ENCODE peak calls at places on chromosomes 16 and 17, in four cellular contexts. W is GM12878, T is K562, M is HepG2. U is an unnamed sample.

GRCh38 chr17:82817947-82818346 is 21.9 kb downstream of the ZNF750 start:
- DNase-seq in T (no peak), M (no peak), W (no peak), U (no peak)

GRCh38 chr17:50562266-50563094 is 2.0 kb downstream of the CACNA1G start:
- DNase-seq in W (no peak), T (no peak), M (no peak), U (no peak)

GRCh38 chr17:4097165-4097960 is 45.5 kb downstream of the ZZEF1 start:
- DNase-seq in W (no peak), M (no peak), T (peak; percentile 45), U (no peak)

GRCh38 chr16:1809281-1809801 is 15.8 kb upstream of the IGFALS start:
- DNase-seq in T (peak; percentile 60), W (no peak), M (no peak), U (no peak)

GRCh38 chr17:68972119-68972704 is 17.0 kb upstream of the ABCA8 start:
- DNase-seq in W (no peak), T (no peak), M (peak; percentile 43), U (peak; percentile 20)

GRCh38 chr17:50572541-50572940 is 12.0 kb downstream of the CACNA1G start:
- DNase-seq in M (no peak), T (no peak), W (no peak), U (no peak)

GRCh38 chr16:75280331-75280804 is 28.9 kb upstream of the BCAR1 start:
- DNase-seq in W (no peak), T (no peak), M (no peak), U (no peak)

GRCh38 chr17:65987988-65988387 is 203.9 kb downstream of the CEP112 start:
- DNase-seq in T (no peak), W (peak; percentile 5), M (peak; percentile 76), U (peak; percentile 14)

GRCh38 chr16:67685388-67686112 is 18.9 kb downstream of the C16orf86 start:
- DNase-seq in M (no peak), T (no peak), W (no peak), U (no peak)

GRCh38 chr16:20904507-20905079 is 4.0 kb downstream of the LYRM1 start:
- DNase-seq in M (peak; percentile 40), T (no peak), W (peak; percentile 49), U (no peak)

GRCh38 chr16:15653227-15653626 is 3.2 kb downstream of the NDE1 start:
- DNase-seq in T (no peak), M (peak; percentile 58), W (no peak), U (no peak)

GRCh38 chr17:45123930-45124796 is 8.2 kb downstream of the PLCD3 start:
- DNase-seq in T (peak; percentile 77), M (peak; percentile 86), W (no peak), U (peak; percentile 95)

GRCh38 chr16:66698046-66698445 is 1.5 kb upstream of the CMTM4 start:
- DNase-seq in M (no peak), T (no peak), W (no peak), U (no peak)

GRCh38 chr17:78828470-78829185 is 12.0 kb downstream of the USP36 start:
- DNase-seq in T (no peak), W (no peak), M (no peak), U (peak; percentile 80)

GRCh38 chr17:58279016-58279671 is 1.6 kb downstream of the MPO start:
- DNase-seq in M (no peak), T (peak; percentile 39), W (no peak), U (no peak)

GRCh38 chr17:40542562-40543411 is 22.5 kb downstream of the CCR7 start:
- DNase-seq in M (peak; percentile 90), T (no peak), W (no peak), U (peak; percentile 100)

GRCh38 chr16:27179500-27180072 is 23.7 kb upstream of the KDM8 start:
- DNase-seq in W (peak; percentile 55), T (peak; percentile 86), M (peak; percentile 72), U (peak; percentile 58)

GRCh38 chr16:81693467-81694303 is 85.4 kb upstream of the PLCG2 start:
- DNase-seq in W (no peak), M (no peak), T (no peak), U (no peak)

GRCh38 chr17:18322522-18322921 is 7.4 kb downstream of the SMCR8 start:
- DNase-seq in T (no peak), W (no peak), M (no peak), U (no peak)

GRCh38 chr16:68069511-68070248 is 15.5 kb upstream of the NFATC3 start:
- DNase-seq in M (no peak), W (no peak), T (no peak), U (no peak)

GRCh38 chr16:57984443-57985203 is 13.7 kb upstream of the CNGB1 start:
- DNase-seq in W (no peak), M (peak; percentile 57), T (peak; percentile 99), U (peak; percentile 87)

GRCh38 chr16:23061669-23062068 is 87.6 kb downstream of the USP31 start:
- DNase-seq in M (no peak), T (no peak), W (no peak), U (no peak)

GRCh38 chr16:4690946-4691665 is 2.3 kb upstream of the NUDT16L1 start:
- DNase-seq in M (no peak), T (no peak), W (no peak), U (no peak)

GRCh38 chr16:86558355-86559193 is 3.5 kb upstream of the MTHFSD start:
- DNase-seq in M (no peak), T (no peak), W (no peak), U (no peak)

DNA sequence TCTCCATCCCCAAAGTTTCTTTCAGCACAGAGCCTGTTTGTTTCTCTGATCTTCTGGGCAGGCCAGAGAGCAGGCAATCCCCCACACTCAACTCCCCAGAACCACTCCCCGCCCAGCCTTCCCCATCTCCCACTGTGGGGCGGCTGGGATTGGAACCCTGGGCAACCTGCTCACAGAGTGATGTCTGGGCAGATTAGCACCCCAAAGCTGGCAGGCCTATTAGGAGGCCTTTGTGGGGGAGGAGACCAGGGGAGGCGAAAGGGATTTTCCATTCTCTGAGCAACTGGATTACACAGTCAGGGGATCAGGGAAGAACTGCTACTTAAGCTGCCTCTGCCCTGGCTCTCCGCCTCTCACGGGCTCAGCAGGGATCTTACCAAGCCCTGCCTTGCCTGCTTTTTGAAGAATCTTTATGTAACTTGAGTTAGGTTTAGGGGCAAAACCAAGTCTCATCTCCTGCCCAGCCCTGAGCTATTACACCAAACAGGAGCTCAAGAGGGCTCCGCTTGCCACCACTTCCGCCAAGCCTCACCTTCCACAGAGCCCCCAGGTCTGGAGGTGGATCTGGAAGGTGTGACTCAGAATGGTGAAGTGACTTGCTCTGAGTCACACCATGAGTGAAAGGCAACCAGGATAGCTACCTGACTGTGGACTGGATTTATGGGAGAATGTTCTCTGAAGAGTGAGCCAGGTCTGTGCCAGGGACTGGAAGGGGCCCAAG is 16.0 kb upstream of the LHX1 start:
- DNase-seq in M (peak; percentile 23), W (no peak), T (no peak), U (peak; percentile 89)
- TF ChIP-seq HDAC2 in M (no peak), W (no peak), T (no peak), U (no peak)

GRCh38 chr16:31537362-31537921 is 9.7 kb downstream of the AHSP start:
- DNase-seq in M (no peak), T (no peak), W (no peak), U (no peak)
- TF ChIP-seq CHD4 in M (no peak), T (no peak), W (no peak), U (no peak)

DNA sequence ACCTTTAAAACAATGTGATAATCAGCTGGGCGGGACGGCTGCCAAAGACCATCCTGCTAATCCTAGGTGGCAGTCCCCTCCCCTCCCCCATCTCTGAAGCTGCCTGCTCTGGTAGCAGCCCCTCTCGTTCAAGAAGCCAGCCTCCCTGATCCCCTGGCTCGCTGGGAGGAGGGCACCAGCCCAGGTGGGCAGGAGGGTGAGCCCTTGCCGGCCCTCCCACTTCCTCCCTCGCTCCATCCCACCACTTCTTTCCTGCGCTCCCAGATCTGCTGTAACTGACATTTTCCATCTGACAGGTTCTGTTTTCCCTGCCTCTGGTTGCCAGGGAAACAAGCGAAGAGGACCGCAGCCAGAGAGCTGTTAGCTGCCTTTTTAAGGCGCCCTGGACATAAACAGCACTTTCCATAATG is 155.7 kb upstream of the TNRC6C start:
- DNase-seq in M (no peak), T (no peak), W (no peak), U (no peak)
- TF ChIP-seq REST in M (no peak), T (no peak), W (no peak), U (no peak)

DNA sequence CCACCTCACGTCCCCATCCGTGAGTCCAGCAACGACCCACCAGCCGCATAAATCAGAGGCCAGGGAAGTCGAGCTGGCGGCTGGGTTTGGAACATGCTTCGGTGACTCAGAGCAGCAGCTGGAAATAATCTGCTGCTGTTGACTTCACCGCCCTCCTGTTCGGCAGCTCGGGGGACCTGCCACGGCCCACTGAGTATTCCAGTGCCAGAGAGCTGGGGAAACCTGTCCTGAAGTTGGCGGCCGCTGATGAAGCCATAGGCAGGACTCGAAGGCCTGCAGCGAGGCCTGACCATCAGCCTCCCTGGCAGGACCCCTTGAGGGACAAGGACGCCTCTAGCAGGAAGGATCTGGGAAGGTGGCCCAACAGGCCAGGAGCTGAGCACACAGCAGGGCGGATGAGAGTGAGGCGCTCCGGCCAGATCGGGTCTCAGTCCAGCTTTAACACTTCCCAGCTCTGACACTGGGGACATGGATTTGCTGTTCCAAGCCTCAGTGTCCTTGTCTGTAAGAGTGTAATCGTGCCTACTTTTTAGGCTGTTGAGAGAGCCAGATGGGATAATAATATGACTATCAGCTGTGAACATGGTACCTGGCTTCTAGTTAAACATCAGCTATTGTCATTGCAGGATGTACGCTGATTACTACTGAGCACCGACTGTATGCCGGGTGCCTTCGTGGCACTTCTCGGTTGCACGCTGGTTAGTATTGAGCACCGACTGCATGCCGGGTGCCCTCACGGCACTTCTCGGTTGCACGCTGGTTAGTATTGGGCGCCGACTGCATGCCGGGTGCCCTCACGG is 50.4 kb upstream of the CIBAR2 start:
- DNase-seq in M (no peak), T (no peak), W (no peak), U (no peak)
- TF ChIP-seq HDAC2 in M (peak; percentile 14), T (no peak), W (no peak), U (no peak)

GRCh38 chr17:80502578-80502877 is 26.1 kb upstream of the NPTX1 start:
- DNase-seq in T (no peak), W (no peak), M (no peak), U (no peak)

GRCh38 chr17:80503921-80504320 is 27.5 kb upstream of the NPTX1 start:
- DNase-seq in T (no peak), M (no peak), W (no peak), U (no peak)

GRCh38 chr17:80499961-80500665 is 23.7 kb upstream of the NPTX1 start:
- DNase-seq in T (no peak), M (no peak), W (no peak), U (no peak)

GRCh38 chr17:80503031-80503430 is 26.6 kb upstream of the NPTX1 start:
- DNase-seq in M (no peak), W (no peak), T (no peak), U (no peak)

GRCh38 chr17:80501739-80502577 is 25.6 kb upstream of the NPTX1 start:
- DNase-seq in T (no peak), M (no peak), W (no peak), U (peak; percentile 57)
- TF ChIP-seq CHD4 in T (no peak), M (no peak), W (no peak), U (no peak)

GRCh38 chr17:48178327-48178726 is 70.8 kb downstream of the SNX11 start:
- DNase-seq in M (no peak), W (no peak), T (no peak), U (no peak)
- TF ChIP-seq REST in M (no peak), W (no peak), T (no peak), U (no peak)

U was measured in A549.